ENCODE peak calls at places on chromosomes 5 and 9, in eight cellular contexts. One of them, this sample, is unnamed.

GRCh38 chr9:18747590-18747989 is 273.6 kb downstream of the ADAMTSL1 start:
- DNase-seq in thoracic aorta: no peak
- DNase-seq in dermis microvascular lymphatic vessel endothelial cell: no peak
- DNase-seq in stimulated activated CD8-positive, alpha-beta memory T cell treated with anti-CD3 and anti-CD28 coated beads, Interleukin-4, amount 100 ng/mL, for 4 hours: no peak
- DNase-seq in NCI-H2081: no peak
- DNase-seq in cardiac muscle cell: peak
- DNase-seq in HS-27A: no peak
- DNase-seq in mesendoderm: no peak
- DNase-seq in this sample: no peak

GRCh38 chr5:56145106-56145505 is 88.0 kb downstream of the ANKRD55 start:
- DNase-seq in dermis microvascular lymphatic vessel endothelial cell: no peak
- DNase-seq in cardiac muscle cell: no peak
- DNase-seq in NCI-H2081: no peak
- DNase-seq in mesendoderm: peak
- DNase-seq in thoracic aorta: no peak
- DNase-seq in stimulated activated CD8-positive, alpha-beta memory T cell treated with anti-CD3 and anti-CD28 coated beads, Interleukin-4, amount 100 ng/mL, for 4 hours: no peak
- DNase-seq in HS-27A: no peak
- DNase-seq in this sample: no peak

GRCh38 chr9:109014267-109015025 is 1.1 kb upstream of the CTNNAL1 start:
- DNase-seq in thoracic aorta: no peak
- DNase-seq in cardiac muscle cell: peak
- DNase-seq in dermis microvascular lymphatic vessel endothelial cell: no peak
- DNase-seq in HS-27A: no peak
- DNase-seq in NCI-H2081: no peak
- DNase-seq in stimulated activated CD8-positive, alpha-beta memory T cell treated with anti-CD3 and anti-CD28 coated beads, Interleukin-4, amount 100 ng/mL, for 4 hours: no peak
- DNase-seq in mesendoderm: no peak
- DNase-seq in this sample: no peak

GRCh38 chr5:37506722-37507121 is 127.6 kb downstream of the WDR70 start:
- DNase-seq in mesendoderm: no peak
- DNase-seq in dermis microvascular lymphatic vessel endothelial cell: no peak
- DNase-seq in stimulated activated CD8-positive, alpha-beta memory T cell treated with anti-CD3 and anti-CD28 coated beads, Interleukin-4, amount 100 ng/mL, for 4 hours: no peak
- DNase-seq in cardiac muscle cell: no peak
- DNase-seq in NCI-H2081: no peak
- DNase-seq in thoracic aorta: no peak
- DNase-seq in HS-27A: no peak
- DNase-seq in this sample: no peak

GRCh38 chr5:149448831-149449714 is 70.0 kb upstream of the IL17B start:
- DNase-seq in dermis microvascular lymphatic vessel endothelial cell: peak
- DNase-seq in stimulated activated CD8-positive, alpha-beta memory T cell treated with anti-CD3 and anti-CD28 coated beads, Interleukin-4, amount 100 ng/mL, for 4 hours: no peak
- DNase-seq in cardiac muscle cell: no peak
- DNase-seq in mesendoderm: peak
- DNase-seq in NCI-H2081: no peak
- DNase-seq in thoracic aorta: no peak
- DNase-seq in HS-27A: no peak
- DNase-seq in this sample: no peak

GRCh38 chr5:109281136-109281690 is 128.6 kb downstream of the PJA2 start:
- DNase-seq in HS-27A: no peak
- DNase-seq in cardiac muscle cell: no peak
- DNase-seq in thoracic aorta: no peak
- DNase-seq in stimulated activated CD8-positive, alpha-beta memory T cell treated with anti-CD3 and anti-CD28 coated beads, Interleukin-4, amount 100 ng/mL, for 4 hours: no peak
- DNase-seq in dermis microvascular lymphatic vessel endothelial cell: no peak
- DNase-seq in NCI-H2081: peak
- DNase-seq in mesendoderm: no peak
- DNase-seq in this sample: peak

GRCh38 chr5:37838152-37838932 is 1.5 kb downstream of the GDNF start:
- DNase-seq in NCI-H2081: no peak
- DNase-seq in cardiac muscle cell: peak
- DNase-seq in stimulated activated CD8-positive, alpha-beta memory T cell treated with anti-CD3 and anti-CD28 coated beads, Interleukin-4, amount 100 ng/mL, for 4 hours: no peak
- DNase-seq in HS-27A: peak
- DNase-seq in dermis microvascular lymphatic vessel endothelial cell: peak
- DNase-seq in thoracic aorta: no peak
- DNase-seq in mesendoderm: peak
- DNase-seq in this sample: no peak

GRCh38 chr9:90974643-90975245 is 173.1 kb downstream of the SYK start:
- DNase-seq in mesendoderm: no peak
- DNase-seq in NCI-H2081: no peak
- DNase-seq in thoracic aorta: no peak
- DNase-seq in HS-27A: no peak
- DNase-seq in cardiac muscle cell: no peak
- DNase-seq in dermis microvascular lymphatic vessel endothelial cell: no peak
- DNase-seq in stimulated activated CD8-positive, alpha-beta memory T cell treated with anti-CD3 and anti-CD28 coated beads, Interleukin-4, amount 100 ng/mL, for 4 hours: no peak
- DNase-seq in this sample: no peak

GRCh38 chr5:60649288-60649917 is 50.6 kb downstream of the DEPDC1B start:
- DNase-seq in cardiac muscle cell: peak
- DNase-seq in dermis microvascular lymphatic vessel endothelial cell: peak
- DNase-seq in mesendoderm: peak
- DNase-seq in NCI-H2081: no peak
- DNase-seq in stimulated activated CD8-positive, alpha-beta memory T cell treated with anti-CD3 and anti-CD28 coated beads, Interleukin-4, amount 100 ng/mL, for 4 hours: no peak
- DNase-seq in HS-27A: no peak
- DNase-seq in thoracic aorta: no peak
- DNase-seq in this sample: no peak